ENCODE peak calls at places on chromosomes 6 and 20, in nine cellular contexts. One of them, this sample, is unnamed.

GRCh38 chr6:15879372-15880261 is 216.8 kb upstream of the DTNBP1 start:
- DNase-seq in caudate nucleus: no peak
- DNase-seq in GM04504: no peak
- DNase-seq in anterior cingulate cortex: no peak
- DNase-seq in dermis blood vessel endothelial cell: peak
- DNase-seq in right lobe of liver: no peak
- DNase-seq in left lung: no peak
- DNase-seq in hepatocyte: peak
- DNase-seq in ELR: peak
- DNase-seq in this sample: peak

GRCh38 chr6:25173951-25174474 is 105.2 kb upstream of the CARMIL1 start:
- DNase-seq in caudate nucleus: no peak
- DNase-seq in GM04504: peak
- DNase-seq in anterior cingulate cortex: no peak
- DNase-seq in dermis blood vessel endothelial cell: peak
- DNase-seq in right lobe of liver: no peak
- DNase-seq in left lung: no peak
- DNase-seq in hepatocyte: peak
- DNase-seq in ELR: peak
- DNase-seq in this sample: peak

GRCh38 chr20:6067765-6068318 is 14.0 kb upstream of the LRRN4 start:
- DNase-seq in caudate nucleus: no peak
- DNase-seq in GM04504: no peak
- DNase-seq in anterior cingulate cortex: no peak
- DNase-seq in dermis blood vessel endothelial cell: no peak
- DNase-seq in right lobe of liver: peak
- DNase-seq in left lung: no peak
- DNase-seq in hepatocyte: no peak
- DNase-seq in ELR: no peak
- DNase-seq in this sample: no peak

GRCh38 chr6:10719386-10720228 is 3.3 kb upstream of the TMEM14C start:
- DNase-seq in caudate nucleus: no peak
- DNase-seq in GM04504: no peak
- DNase-seq in anterior cingulate cortex: no peak
- DNase-seq in dermis blood vessel endothelial cell: peak
- DNase-seq in right lobe of liver: peak
- DNase-seq in left lung: no peak
- DNase-seq in hepatocyte: no peak
- DNase-seq in ELR: peak
- DNase-seq in this sample: peak

GRCh38 chr20:2763186-2763585 is 37.2 kb downstream of the CPXM1 start:
- DNase-seq in caudate nucleus: no peak
- DNase-seq in GM04504: no peak
- DNase-seq in anterior cingulate cortex: no peak
- DNase-seq in dermis blood vessel endothelial cell: no peak
- DNase-seq in right lobe of liver: peak
- DNase-seq in left lung: no peak
- DNase-seq in hepatocyte: no peak
- DNase-seq in ELR: no peak
- DNase-seq in this sample: no peak

GRCh38 chr20:5662769-5663168 is 87.4 kb upstream of the SHLD1 start:
- DNase-seq in caudate nucleus: no peak
- DNase-seq in GM04504: no peak
- DNase-seq in anterior cingulate cortex: no peak
- DNase-seq in dermis blood vessel endothelial cell: no peak
- DNase-seq in right lobe of liver: no peak
- DNase-seq in left lung: no peak
- DNase-seq in hepatocyte: no peak
- DNase-seq in ELR: no peak
- DNase-seq in this sample: no peak

GRCh38 chr6:25831532-25832306 is at the start of gene SLC17A1:
- DNase-seq in caudate nucleus: no peak
- DNase-seq in GM04504: no peak
- DNase-seq in anterior cingulate cortex: no peak
- DNase-seq in dermis blood vessel endothelial cell: no peak
- DNase-seq in right lobe of liver: peak
- DNase-seq in left lung: no peak
- DNase-seq in hepatocyte: peak
- DNase-seq in ELR: no peak
- DNase-seq in this sample: no peak

GRCh38 chr6:69917834-69918233 is 51.5 kb downstream of the COL19A1 start:
- DNase-seq in caudate nucleus: no peak
- DNase-seq in GM04504: no peak
- DNase-seq in anterior cingulate cortex: no peak
- DNase-seq in dermis blood vessel endothelial cell: no peak
- DNase-seq in right lobe of liver: no peak
- DNase-seq in left lung: no peak
- DNase-seq in hepatocyte: no peak
- DNase-seq in ELR: peak
- DNase-seq in this sample: peak

GRCh38 chr6:63582579-63583231 is 10.4 kb downstream of the LOC128125822 start:
- DNase-seq in caudate nucleus: no peak
- DNase-seq in GM04504: no peak
- DNase-seq in anterior cingulate cortex: no peak
- DNase-seq in dermis blood vessel endothelial cell: no peak
- DNase-seq in right lobe of liver: no peak
- DNase-seq in left lung: no peak
- DNase-seq in hepatocyte: peak
- DNase-seq in ELR: no peak
- DNase-seq in this sample: no peak

GRCh38 chr6:73503027-73503772 is 17.6 kb downstream of the EEF1A1 start:
- DNase-seq in caudate nucleus: no peak
- DNase-seq in GM04504: no peak
- DNase-seq in anterior cingulate cortex: no peak
- DNase-seq in dermis blood vessel endothelial cell: no peak
- DNase-seq in right lobe of liver: no peak
- DNase-seq in left lung: no peak
- DNase-seq in hepatocyte: no peak
- DNase-seq in ELR: no peak
- DNase-seq in this sample: no peak

GRCh38 chr6:24125980-24126379 is at the start of gene NRSN1:
- DNase-seq in caudate nucleus: peak
- DNase-seq in GM04504: no peak
- DNase-seq in anterior cingulate cortex: peak
- DNase-seq in dermis blood vessel endothelial cell: no peak
- DNase-seq in right lobe of liver: no peak
- DNase-seq in left lung: no peak
- DNase-seq in hepatocyte: peak
- DNase-seq in ELR: no peak
- DNase-seq in this sample: no peak

This sample was measured in PC-3.